ENCODE peak calls at places on chromosomes 16 and 17, in five cellular contexts. One of them, this sample, is unnamed.

GRCh38 chr17:17401271-17401781 is 75.5 kb upstream of the MED9 start:
- DNase-seq in HepG2: peak; percentile 56
- DNase-seq in H1: peak; percentile 70
- DNase-seq in GM12878: no peak
- DNase-seq in K562: peak; percentile 55
- DNase-seq in this sample: no peak

GRCh38 chr16:7343271-7343670 is 10.6 kb downstream of the RBFOX1 start:
- DNase-seq in GM12878: no peak
- DNase-seq in HepG2: no peak
- DNase-seq in H1: no peak
- DNase-seq in K562: no peak
- DNase-seq in this sample: no peak

GRCh38 chr16:4214215-4214621 is 27.7 kb downstream of the SRL start:
- DNase-seq in GM12878: no peak
- DNase-seq in HepG2: peak; percentile 55
- DNase-seq in H1: no peak
- DNase-seq in K562: no peak
- DNase-seq in this sample: peak; percentile 19

GRCh38 chr17:46020023-46020735 is 21.1 kb downstream of the STH start:
- DNase-seq in K562: no peak
- DNase-seq in GM12878: peak; percentile 39
- DNase-seq in HepG2: no peak
- DNase-seq in H1: no peak
- DNase-seq in this sample: no peak

GRCh38 chr16:75048051-75048450 is 49.2 kb downstream of the ZNRF1 start:
- DNase-seq in H1: no peak
- DNase-seq in K562: peak; percentile 26
- DNase-seq in GM12878: no peak
- DNase-seq in HepG2: no peak
- DNase-seq in this sample: no peak

GRCh38 chr16:73057369-73058210 is 9.7 kb upstream of the ZFHX3 start:
- DNase-seq in HepG2: no peak
- DNase-seq in K562: peak; percentile 22
- DNase-seq in H1: peak; percentile 65
- DNase-seq in GM12878: no peak
- DNase-seq in this sample: peak; percentile 43

GRCh38 chr16:2949705-2950399 is 14.2 kb upstream of the KREMEN2 start:
- DNase-seq in GM12878: no peak
- DNase-seq in K562: no peak
- DNase-seq in H1: no peak
- DNase-seq in HepG2: no peak
- DNase-seq in this sample: no peak

GRCh38 chr17:65085397-65085796 is 28.9 kb upstream of the GNA13 start:
- DNase-seq in HepG2: no peak
- DNase-seq in K562: no peak
- DNase-seq in H1: no peak
- DNase-seq in GM12878: no peak
- DNase-seq in this sample: no peak

GRCh38 chr16:30054959-30055553 is 10.5 kb upstream of the ALDOA start:
- DNase-seq in K562: peak; percentile 74
- DNase-seq in H1: peak; percentile 89
- DNase-seq in HepG2: peak; percentile 62
- DNase-seq in GM12878: no peak
- DNase-seq in this sample: peak; percentile 65

GRCh38 chr16:67946966-67947558 is 3.1 kb upstream of the LCAT start:
- DNase-seq in H1: no peak
- DNase-seq in HepG2: no peak
- DNase-seq in K562: no peak
- DNase-seq in GM12878: no peak
- DNase-seq in this sample: no peak

GRCh38 chr16:17556276-17557052 is 85.7 kb upstream of the XYLT1 start:
- DNase-seq in HepG2: peak; percentile 49
- DNase-seq in H1: no peak
- DNase-seq in GM12878: no peak
- DNase-seq in K562: peak; percentile 40
- DNase-seq in this sample: no peak

GRCh38 chr16:58756650-58757332 is 22.7 kb upstream of the GOT2 start:
- DNase-seq in K562: no peak
- DNase-seq in H1: no peak
- DNase-seq in HepG2: no peak
- DNase-seq in GM12878: no peak
- DNase-seq in this sample: no peak

GRCh38 chr17:17675925-17676534 is 5.2 kb upstream of the RAI1 start:
- DNase-seq in H1: no peak
- DNase-seq in HepG2: no peak
- DNase-seq in K562: no peak
- DNase-seq in GM12878: no peak
- DNase-seq in this sample: no peak

GRCh38 chr16:55929184-55929583 is 54.0 kb upstream of the CES5A start:
- DNase-seq in GM12878: no peak
- DNase-seq in K562: no peak
- DNase-seq in H1: no peak
- DNase-seq in HepG2: no peak
- DNase-seq in this sample: no peak

GRCh38 chr17:31486351-31487062 is 95.0 kb downstream of the RAB11FIP4 start:
- DNase-seq in K562: no peak
- DNase-seq in H1: no peak
- DNase-seq in HepG2: no peak
- DNase-seq in GM12878: no peak
- DNase-seq in this sample: no peak

GRCh38 chr17:78486946-78487680 is 90.1 kb downstream of the DNAH17 start:
- DNase-seq in K562: no peak
- DNase-seq in HepG2: no peak
- DNase-seq in GM12878: no peak
- DNase-seq in H1: no peak
- DNase-seq in this sample: no peak

GRCh38 chr16:64742560-64742959 is 379.3 kb downstream of the CDH11 start:
- DNase-seq in H1: no peak
- DNase-seq in GM12878: no peak
- DNase-seq in K562: no peak
- DNase-seq in HepG2: no peak
- DNase-seq in this sample: no peak

GRCh38 chr17:48860034-48860433 is 29.2 kb downstream of the CALCOCO2 start:
- DNase-seq in K562: no peak
- DNase-seq in H1: no peak
- DNase-seq in HepG2: no peak
- DNase-seq in GM12878: no peak
- DNase-seq in this sample: no peak

GRCh38 chr17:48852251-48852650 is 21.4 kb downstream of the CALCOCO2 start:
- DNase-seq in H1: no peak
- DNase-seq in K562: no peak
- DNase-seq in GM12878: no peak
- DNase-seq in HepG2: no peak
- DNase-seq in this sample: no peak

GRCh38 chr17:48854774-48855476 is 24.1 kb downstream of the CALCOCO2 start:
- DNase-seq in H1: no peak
- DNase-seq in HepG2: no peak
- DNase-seq in GM12878: no peak
- DNase-seq in K562: peak; percentile 21
- DNase-seq in this sample: no peak

GRCh38 chr17:48850792-48851325 is 20.0 kb downstream of the CALCOCO2 start:
- DNase-seq in K562: no peak
- DNase-seq in HepG2: no peak
- DNase-seq in H1: no peak
- DNase-seq in GM12878: no peak
- DNase-seq in this sample: no peak

DNA sequence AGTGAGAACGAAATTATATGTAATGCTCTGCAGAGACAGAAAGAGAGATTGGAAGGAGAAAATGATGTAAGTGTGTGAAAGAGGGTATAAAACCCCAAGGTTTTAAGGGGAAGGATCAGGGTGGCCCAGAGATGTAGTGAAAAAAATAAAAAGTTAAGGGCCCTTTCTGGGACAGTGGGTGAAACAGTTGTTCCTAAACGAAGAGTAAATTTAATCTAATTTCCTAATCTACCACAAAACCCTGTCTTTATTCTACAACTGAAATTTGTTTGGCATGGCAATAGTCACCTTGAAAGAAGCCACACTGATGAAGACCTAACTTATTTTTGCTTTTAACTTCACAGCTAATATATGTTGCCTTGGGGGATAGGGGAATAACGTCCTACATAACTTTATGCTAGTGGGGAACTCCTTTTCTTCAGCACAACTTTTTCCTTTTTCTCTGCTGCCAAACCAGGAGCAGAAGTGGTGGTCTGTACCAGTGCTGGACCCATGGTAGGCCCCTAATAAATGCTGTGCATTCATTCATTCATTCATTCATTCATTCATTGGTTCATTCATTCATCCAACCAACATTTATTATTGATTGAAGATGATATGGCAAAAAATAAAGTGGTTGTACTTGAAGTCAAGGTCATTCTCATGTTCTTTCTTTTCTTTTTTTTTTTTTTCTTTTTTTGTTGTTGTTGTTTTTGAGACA is 25.4 kb downstream of the CALCOCO2 start:
- DNase-seq in HepG2: no peak
- DNase-seq in K562: no peak
- DNase-seq in H1: no peak
- DNase-seq in GM12878: no peak
- DNase-seq in this sample: no peak
- TF ChIP-seq JUND in HepG2: no peak
- TF ChIP-seq JUND in K562: no peak
- TF ChIP-seq JUND in H1: no peak
- TF ChIP-seq JUND in GM12878: no peak
- TF ChIP-seq JUND in this sample: no peak

GRCh38 chr17:56630202-56630601 is 36.7 kb downstream of the NOG start:
- DNase-seq in HepG2: no peak
- DNase-seq in H1: no peak
- DNase-seq in K562: no peak
- DNase-seq in GM12878: no peak
- DNase-seq in this sample: no peak
- TF ChIP-seq JUND in HepG2: no peak
- TF ChIP-seq JUND in H1: no peak
- TF ChIP-seq JUND in K562: no peak
- TF ChIP-seq JUND in GM12878: no peak
- TF ChIP-seq JUND in this sample: no peak

GRCh38 chr16:9124908-9125584 is 33.6 kb downstream of the HAPSTR1 start:
- DNase-seq in HepG2: no peak
- DNase-seq in GM12878: no peak
- DNase-seq in H1: peak; percentile 66
- DNase-seq in K562: no peak
- DNase-seq in this sample: no peak
- TF ChIP-seq JUND in HepG2: no peak
- TF ChIP-seq JUND in GM12878: no peak
- TF ChIP-seq JUND in H1: no peak
- TF ChIP-seq JUND in K562: no peak
- TF ChIP-seq JUND in this sample: no peak

DNA sequence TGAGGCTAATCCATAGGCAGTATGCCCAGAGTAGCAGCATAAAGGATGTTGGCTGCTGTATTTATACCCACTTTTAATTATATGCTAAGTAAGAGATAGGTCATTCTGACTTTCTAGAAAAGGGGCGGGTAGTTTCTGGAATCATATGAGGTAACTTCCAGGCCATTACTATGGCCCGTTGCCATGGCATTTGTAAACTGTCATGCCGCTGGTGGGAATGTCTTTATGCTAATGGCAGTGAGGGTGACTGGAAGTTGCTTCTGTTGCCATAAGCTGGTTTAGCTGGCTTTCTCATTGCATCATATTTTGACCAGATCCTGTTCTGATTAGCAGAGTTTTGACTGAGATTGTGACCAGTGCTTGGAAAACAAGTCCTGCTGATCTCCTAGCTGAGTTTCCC is 929.6 kb upstream of the CDH8 start:
- DNase-seq in HepG2: no peak
- DNase-seq in GM12878: no peak
- DNase-seq in K562: no peak
- DNase-seq in H1: no peak
- DNase-seq in this sample: peak; percentile 3
- TF ChIP-seq JUND in HepG2: no peak
- TF ChIP-seq JUND in GM12878: no peak
- TF ChIP-seq JUND in K562: no peak
- TF ChIP-seq JUND in H1: no peak
- TF ChIP-seq JUND in this sample: no peak

DNA sequence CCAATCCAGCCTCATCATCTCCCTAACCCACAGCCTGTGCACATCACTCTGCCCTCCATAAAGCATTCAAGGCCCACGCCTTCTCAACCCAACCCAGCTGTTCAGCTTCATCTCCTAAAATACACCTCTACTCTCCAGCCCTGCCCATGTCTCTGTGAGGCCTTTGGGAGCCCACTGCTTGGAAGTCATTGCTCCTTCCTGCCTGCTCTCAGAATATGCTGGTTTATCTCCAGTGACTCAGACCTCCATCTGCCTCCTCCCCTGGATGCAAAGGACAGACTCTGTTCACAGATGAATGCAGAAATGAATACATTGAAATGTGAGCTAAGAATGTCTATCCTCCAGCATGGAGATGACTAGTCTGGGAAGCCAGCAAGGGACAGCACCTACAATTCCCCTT is 19.0 kb downstream of the KCNG4 start:
- DNase-seq in HepG2: no peak
- DNase-seq in H1: no peak
- DNase-seq in K562: no peak
- DNase-seq in GM12878: no peak
- DNase-seq in this sample: no peak
- TF ChIP-seq JUND in HepG2: no peak
- TF ChIP-seq JUND in H1: no peak
- TF ChIP-seq JUND in K562: no peak
- TF ChIP-seq JUND in GM12878: no peak
- TF ChIP-seq JUND in this sample: no peak